ENCODE peak calls at places on chromosomes 4 and X, in nine cellular contexts. H is IMR-90, U is right lobe of liver, L is lung, V is cardiac muscle cell, F is SJSA1, X is thyroid gland, O is ovary, E is H9. J is an unnamed sample. For H3K4me1, the result is how much of the 10 kb centered on the place peaks cover.

GRCh38 chrX:38799995-38800394 is 1.3 kb upstream of the MID1IP1 start:
- DNase-seq in H (no peak), U (peak), L (no peak), V (no peak), F (no peak), X (no peak), O (no peak), E (no peak), J (no peak)

GRCh38 chr4:78684196-78685079 is 91.7 kb upstream of the BMP2K start:
- DNase-seq in H (peak), U (no peak), L (no peak), V (peak), F (no peak), X (no peak), O (no peak), E (no peak), J (no peak)

GRCh38 chr4:38071801-38072567 is 111.8 kb downstream of the PTTG2 start:
- DNase-seq in H (peak), U (peak), L (no peak), V (peak), F (no peak), X (no peak), O (no peak), E (no peak), J (no peak)

GRCh38 chrX:129698150-129698549 is 40.6 kb upstream of the XPNPEP2 start:
- DNase-seq in H (no peak), U (no peak), L (no peak), V (no peak), F (no peak), X (no peak), O (no peak), E (no peak), J (no peak)

GRCh38 chr4:11158971-11159370 is 269.7 kb downstream of the HS3ST1 start:
- DNase-seq in H (no peak), U (no peak), L (no peak), V (peak), F (no peak), X (no peak), O (no peak), E (no peak), J (no peak)

GRCh38 chr4:53552711-53553110 is 38.6 kb downstream of the LNX1 start:
- DNase-seq in H (no peak), U (no peak), L (no peak), V (no peak), F (no peak), X (no peak), O (no peak), E (no peak), J (no peak)

GRCh38 chrX:35285289-35285962 is 342.8 kb downstream of the FAM47B start:
- DNase-seq in H (no peak), U (no peak), L (no peak), V (no peak), F (no peak), X (no peak), O (no peak), E (no peak), J (no peak)

GRCh38 chrX:21412883-21413282 is 38.7 kb downstream of the CNKSR2 start:
- DNase-seq in H (peak), U (no peak), L (no peak), V (no peak), F (no peak), X (no peak), O (no peak), E (no peak), J (no peak)

GRCh38 chrX:65587616-65588526 is 53.3 kb upstream of the LAS1L start:
- DNase-seq in H (peak), U (peak), L (peak), V (peak), F (peak), X (peak), O (peak), E (no peak), J (no peak)

GRCh38 chr4:120525106-120525505 is 397.4 kb downstream of the PRDM5 start:
- DNase-seq in H (no peak), U (no peak), L (no peak), V (no peak), F (no peak), X (no peak), O (no peak), E (no peak), J (no peak)

GRCh38 chr4:3372933-3373465 is 68.8 kb upstream of the HGFAC start:
- DNase-seq in H (no peak), U (peak), L (peak), V (no peak), F (peak), X (peak), O (peak), E (no peak), J (peak)

GRCh38 chr4:183272384-183272783 is 47.7 kb downstream of the CLDN22 start:
- DNase-seq in H (no peak), U (no peak), L (no peak), V (no peak), F (no peak), X (no peak), O (no peak), E (no peak), J (no peak)

GRCh38 chrX:84501798-84502628 is at the start of gene HDX:
- DNase-seq in H (peak), U (peak), L (peak), V (peak), F (peak), X (peak), O (peak), E (peak), J (peak)

GRCh38 chr4:53023640-53024299 is 161.7 kb downstream of the RASL11B start:
- DNase-seq in H (no peak), U (no peak), L (no peak), V (no peak), F (no peak), X (no peak), O (no peak), E (no peak), J (no peak)

GRCh38 chrX:151323054-151323453 is 74.0 kb upstream of the VMA21 start:
- DNase-seq in H (no peak), U (no peak), L (no peak), V (no peak), F (no peak), X (no peak), O (no peak), E (no peak), J (no peak)

GRCh38 chrX:378443-378842 is 8.3 kb downstream of the PPP2R3B start:
- DNase-seq in H (no peak), U (no peak), L (no peak), V (no peak), F (no peak), X (no peak), O (no peak), E (no peak), J (no peak)

GRCh38 chr4:7197910-7198309 is 5.6 kb downstream of the SORCS2 start:
- DNase-seq in H (no peak), U (peak), L (no peak), V (no peak), F (no peak), X (no peak), O (peak), E (peak), J (no peak)

GRCh38 chr4:89754531-89754930 is 82.4 kb downstream of the SNCA start:
- DNase-seq in H (no peak), U (no peak), L (no peak), V (no peak), F (no peak), X (no peak), O (no peak), E (no peak), J (no peak)

GRCh38 chr4:17780461-17781071 is 855 bp downstream of the FAM184B start:
- DNase-seq in H (peak), U (no peak), L (peak), V (peak), F (no peak), X (no peak), O (no peak), E (no peak), J (no peak)

GRCh38 chr4:8892556-8893226 is 21.1 kb upstream of the HMX1 start:
- DNase-seq in H (no peak), U (no peak), L (no peak), V (no peak), F (no peak), X (no peak), O (no peak), E (no peak), J (no peak)

GRCh38 chrX:28177202-28177601 is 196.0 kb upstream of the DCAF8L1 start:
- DNase-seq in H (no peak), U (no peak), L (no peak), V (no peak), F (no peak), X (no peak), O (no peak), E (peak), J (no peak)

DNA sequence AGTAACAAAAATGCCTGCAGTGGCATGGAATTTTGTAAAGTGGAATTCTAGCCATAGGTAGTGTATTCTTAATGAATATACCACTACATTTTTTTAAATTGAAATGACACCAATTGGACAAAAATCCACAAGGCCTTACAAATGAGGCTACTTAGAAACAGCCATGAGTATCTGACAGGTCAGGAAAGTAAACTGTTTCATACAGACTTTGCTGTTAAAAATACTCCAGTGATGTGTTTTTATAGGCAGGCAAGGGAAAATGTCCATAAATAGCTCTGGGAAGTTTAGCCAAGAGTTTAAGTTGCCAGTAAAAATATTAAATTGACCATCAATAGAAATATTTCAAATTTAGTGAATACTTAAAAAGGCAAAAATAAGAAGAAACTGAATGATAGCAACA is 41.8 kb upstream of the PDLIM5 start:
- DNase-seq in H (no peak), U (no peak), L (no peak), V (no peak), F (no peak), X (no peak), O (no peak), E (no peak), J (no peak)
- H3K4me1 ChIP-seq in H (under half), U (under half), L (under half), V (half or more), F (under half), X (under half), O (under half), E (under half), J (under half)

GRCh38 chr4:86970447-86971354 is 35.9 kb downstream of the AFF1 start:
- DNase-seq in H (no peak), U (no peak), L (no peak), V (no peak), F (no peak), X (peak), O (no peak), E (no peak), J (no peak)
- H3K4me1 ChIP-seq in H (under half), U (under half), L (under half), V (under half), F (under half), X (under half), O (under half), E (under half), J (under half)

GRCh38 chrX:10048695-10049094 is 81.5 kb downstream of the CLDN34 start:
- DNase-seq in H (no peak), U (no peak), L (peak), V (no peak), F (no peak), X (no peak), O (no peak), E (no peak), J (no peak)

GRCh38 chrX:10048076-10048475 is 80.9 kb downstream of the CLDN34 start:
- DNase-seq in H (no peak), U (no peak), L (no peak), V (peak), F (no peak), X (no peak), O (no peak), E (no peak), J (no peak)

GRCh38 chrX:10049246-10049645 is 82.1 kb downstream of the CLDN34 start:
- DNase-seq in H (peak), U (no peak), L (no peak), V (no peak), F (no peak), X (no peak), O (no peak), E (no peak), J (no peak)

GRCh38 chrX:10051866-10052265 is 84.7 kb downstream of the CLDN34 start:
- DNase-seq in H (no peak), U (no peak), L (no peak), V (no peak), F (no peak), X (no peak), O (no peak), E (no peak), J (no peak)

DNA sequence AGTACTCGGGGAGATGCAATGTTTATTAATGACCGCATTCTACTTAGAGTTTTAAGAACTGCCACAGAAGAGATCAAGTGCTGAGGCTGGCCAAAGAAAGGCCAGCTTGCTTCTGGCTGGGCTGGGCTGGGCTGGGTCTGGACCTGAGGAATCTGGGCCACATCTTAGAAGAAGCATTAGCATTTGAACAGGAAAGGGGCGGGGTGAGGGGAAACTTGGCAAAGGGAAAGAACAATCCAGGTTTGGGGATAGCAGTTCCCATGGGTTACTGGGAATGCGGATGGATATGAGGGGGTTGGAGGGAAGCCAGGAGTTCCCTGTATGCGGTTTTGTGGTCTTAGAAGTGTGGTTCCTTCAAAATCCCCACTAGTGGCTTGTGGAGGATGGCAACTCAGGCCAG is 83.3 kb downstream of the CLDN34 start:
- DNase-seq in H (peak), U (no peak), L (peak), V (peak), F (no peak), X (peak), O (no peak), E (peak), J (no peak)
- H3K4me1 ChIP-seq in H (under half), U (under half), L (under half), V (under half), F (under half), X (under half), O (under half), E (under half), J (under half)

GRCh38 chr4:76716658-76717057 is 181.3 kb downstream of the SOWAHB start:
- DNase-seq in H (no peak), U (no peak), L (no peak), V (no peak), F (no peak), X (no peak), O (no peak), E (no peak), J (no peak)
- H3K4me1 ChIP-seq in H (under half), U (under half), L (under half), V (under half), F (under half), X (under half), O (under half), E (under half), J (under half)

GRCh38 chr4:154422152-154422551 is 69.4 kb downstream of the DCHS2 start:
- DNase-seq in H (no peak), U (no peak), L (no peak), V (no peak), F (no peak), X (no peak), O (no peak), E (no peak), J (no peak)
- H3K4me1 ChIP-seq in H (under half), U (under half), L (under half), V (under half), F (under half), X (under half), O (under half), E (under half), J (under half)

DNA sequence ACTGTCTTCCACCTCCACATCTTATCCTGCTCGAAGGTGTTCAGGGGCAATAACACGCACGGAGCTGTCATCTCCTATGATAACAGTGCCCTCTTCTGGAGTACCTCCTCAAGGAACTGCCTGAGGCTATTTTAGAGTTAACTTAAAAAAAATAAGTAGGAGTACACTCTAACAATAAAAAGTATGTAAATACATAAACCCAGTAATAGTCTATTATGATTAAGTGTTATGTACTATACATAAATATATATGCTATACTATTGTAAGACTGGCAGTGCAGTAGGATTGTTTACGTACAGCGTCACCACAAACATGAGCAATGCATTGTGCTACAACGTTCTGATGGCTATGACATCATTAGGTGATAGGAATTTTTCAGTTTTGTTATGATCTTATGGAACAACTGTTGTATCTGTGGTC is 34.5 kb upstream of the TLR2 start:
- DNase-seq in H (peak), U (no peak), L (no peak), V (no peak), F (no peak), X (no peak), O (no peak), E (no peak), J (no peak)
- H3K4me1 ChIP-seq in H (under half), U (under half), L (under half), V (under half), F (under half), X (under half), O (under half), E (under half), J (under half)

GRCh38 chrX:45762699-45763647 is 562.3 kb upstream of the DIPK2B start:
- DNase-seq in H (no peak), U (no peak), L (no peak), V (no peak), F (no peak), X (no peak), O (no peak), E (no peak), J (peak)
- H3K4me1 ChIP-seq in H (under half), U (under half), L (under half), V (under half), F (half or more), X (under half), O (under half), E (under half), J (under half)

DNA sequence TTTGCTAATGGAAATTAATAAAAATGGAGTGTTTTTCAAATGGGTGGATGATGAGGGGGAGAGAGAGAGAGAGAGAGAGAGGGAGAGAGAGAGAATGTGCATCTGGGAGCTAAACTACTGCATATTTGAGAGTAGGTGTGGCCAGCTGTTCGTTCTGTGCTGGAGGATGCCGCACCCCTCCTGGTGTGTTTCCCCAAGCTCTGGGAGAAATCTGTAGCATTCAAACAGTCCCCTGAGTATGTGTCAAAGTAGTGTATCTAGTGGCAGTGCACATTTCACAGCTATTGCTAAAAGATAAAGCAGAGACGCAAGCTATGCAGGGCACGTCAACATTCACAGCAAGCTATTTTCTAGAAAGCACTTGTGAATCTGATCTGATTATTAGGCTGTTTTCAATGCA is 83.6 kb upstream of the LIMCH1 start:
- DNase-seq in H (no peak), U (no peak), L (no peak), V (no peak), F (no peak), X (no peak), O (no peak), E (no peak), J (no peak)
- H3K4me1 ChIP-seq in H (under half), U (under half), L (under half), V (under half), F (under half), X (under half), O (under half), E (under half), J (under half)